ENCODE peak calls at places on chromosomes 13 and 19, in five cellular contexts. E is heart right ventricle, D is tibial nerve, M is ovary, B is kidney. P is an unnamed sample.

GRCh38 chr13:50162001-50162400 is 146.8 kb downstream of the KCNRG start:
- DNase-seq in E (no peak), D (no peak), M (no peak), B (no peak), P (no peak)

GRCh38 chr13:113137656-113138292 is 15.2 kb downstream of the F10 start:
- DNase-seq in E (no peak), D (no peak), M (no peak), B (peak), P (no peak)

GRCh38 chr13:76349700-76350099 is 536.5 kb downstream of the KCTD12 start:
- DNase-seq in E (no peak), D (no peak), M (no peak), B (no peak), P (no peak)

GRCh38 chr19:4295972-4296771 is 6.0 kb downstream of the TMIGD2 start:
- DNase-seq in E (no peak), D (no peak), M (no peak), B (no peak), P (no peak)

GRCh38 chr19:44658069-44658727 is 13.1 kb upstream of the CEACAM19 start:
- DNase-seq in E (no peak), D (no peak), M (no peak), B (no peak), P (no peak)

GRCh38 chr13:59458908-59459579 is 704.7 kb downstream of the DIAPH3 start:
- DNase-seq in E (peak), D (no peak), M (no peak), B (no peak), P (no peak)

GRCh38 chr19:2537544-2537943 is 61.6 kb downstream of the GADD45B start:
- DNase-seq in E (no peak), D (no peak), M (no peak), B (no peak), P (no peak)

GRCh38 chr19:38734426-38735256 is 9.6 kb downstream of the CAPN12 start:
- DNase-seq in E (no peak), D (no peak), M (no peak), B (peak), P (peak)

GRCh38 chr13:23960566-23961156 is 63.4 kb upstream of the C1QTNF9B start:
- DNase-seq in E (no peak), D (peak), M (no peak), B (no peak), P (no peak)

GRCh38 chr19:41264581-41265375 is 606 bp downstream of the HNRNPUL1 start:
- DNase-seq in E (peak), D (peak), M (peak), B (peak), P (peak)

GRCh38 chr19:5131031-5131865 is 162.3 kb downstream of the KDM4B start:
- DNase-seq in E (no peak), D (no peak), M (no peak), B (no peak), P (no peak)

GRCh38 chr13:35489050-35489449 is 12.6 kb upstream of the MAB21L1 start:
- DNase-seq in E (no peak), D (no peak), M (no peak), B (no peak), P (no peak)

GRCh38 chr19:8148410-8149231 is 771 bp downstream of the FBN3 start:
- DNase-seq in E (no peak), D (no peak), M (no peak), B (no peak), P (no peak)

GRCh38 chr19:44747739-44748425 is 626 bp upstream of the BCL3 start:
- DNase-seq in E (peak), D (peak), M (peak), B (peak), P (peak)

GRCh38 chr19:41711376-41712261 is 3.2 kb downstream of the CEACAM5 start:
- DNase-seq in E (no peak), D (no peak), M (no peak), B (no peak), P (no peak)

GRCh38 chr13:44867825-44868224 is 121.4 kb downstream of the NUFIP1 start:
- DNase-seq in E (peak), D (no peak), M (no peak), B (peak), P (no peak)

GRCh38 chr13:114310961-114311360 is 3.3 kb upstream of the CHAMP1 start:
- DNase-seq in E (no peak), D (no peak), M (no peak), B (no peak), P (no peak)

GRCh38 chr13:106851251-106851650 is 283.3 kb upstream of the ARGLU1 start:
- DNase-seq in E (no peak), D (no peak), M (no peak), B (no peak), P (no peak)

GRCh38 chr13:26299168-26299788 is 45.3 kb downstream of the CDK8 start:
- DNase-seq in E (no peak), D (no peak), M (no peak), B (no peak), P (no peak)

GRCh38 chr13:85772379-85772778 is 26.8 kb downstream of the SLITRK6 start:
- DNase-seq in E (no peak), D (no peak), M (no peak), B (no peak), P (no peak)

GRCh38 chr13:93151277-93151676 is 75.3 kb upstream of the GPC6 start:
- DNase-seq in E (no peak), D (no peak), M (no peak), B (no peak), P (no peak)

GRCh38 chr13:71865858-71866172 is 1.2 kb downstream of the DACH1 start:
- DNase-seq in E (peak), D (no peak), M (no peak), B (no peak), P (no peak)

GRCh38 chr19:46825731-46826055 is 25.0 kb downstream of the AP2S1 start:
- DNase-seq in E (no peak), D (no peak), M (no peak), B (no peak), P (no peak)

DNA sequence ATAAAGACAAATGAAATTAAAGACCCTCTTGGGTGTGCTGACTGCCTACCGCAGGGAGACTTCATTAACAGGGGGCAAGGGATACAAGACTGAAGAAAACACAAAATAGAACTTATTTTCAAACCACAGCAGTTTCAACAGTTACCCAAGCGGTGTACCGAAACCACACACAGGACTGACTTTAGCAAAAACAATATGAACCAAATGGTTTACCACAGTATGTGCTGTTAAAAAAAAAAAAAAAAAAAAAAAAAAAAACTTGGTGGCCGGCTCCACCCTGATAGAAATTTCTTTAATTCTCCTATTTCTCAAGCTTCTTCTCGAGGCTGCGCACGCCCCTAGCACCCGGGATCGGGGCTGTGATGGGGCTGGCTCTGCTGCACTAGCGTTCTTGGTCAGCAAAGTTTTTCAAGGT is 42.6 kb downstream of the KLF2 start:
- DNase-seq in E (no peak), D (no peak), M (no peak), B (peak), P (peak)
- H3K27ac ChIP-seq in E (no peak), D (peak), M (no peak), B (peak), P (no peak)

GRCh38 chr19:28744943-28745342 is 468.0 kb downstream of the UQCRFS1 start:
- DNase-seq in E (no peak), D (no peak), M (no peak), B (no peak), P (no peak)

GRCh38 chr19:28746486-28746885 is 466.5 kb downstream of the UQCRFS1 start:
- DNase-seq in E (no peak), D (no peak), M (no peak), B (no peak), P (no peak)

DNA sequence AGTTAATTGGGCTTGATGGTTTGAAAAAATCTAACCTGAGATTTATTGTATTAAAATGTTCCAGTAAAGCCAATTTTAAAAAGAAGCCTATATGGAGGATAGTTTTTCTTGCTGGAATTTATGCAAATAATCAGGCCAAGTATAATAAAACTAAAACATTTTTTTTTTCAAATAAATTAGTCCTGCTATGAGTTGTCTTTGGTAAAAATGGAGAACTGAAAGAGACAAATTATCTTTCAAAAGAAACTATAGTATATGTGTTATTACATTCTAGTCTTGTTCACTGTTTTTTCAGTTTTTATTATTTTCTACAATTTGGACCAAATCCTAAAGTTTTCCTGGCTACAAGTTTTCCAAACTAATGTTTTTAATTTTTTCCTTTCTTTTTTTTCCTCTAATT is 468.9 kb downstream of the UQCRFS1 start:
- DNase-seq in E (no peak), D (no peak), M (no peak), B (no peak), P (no peak)
- H3K27ac ChIP-seq in E (no peak), D (no peak), M (no peak), B (no peak), P (no peak)

GRCh38 chr19:19068659-19069509 is 5.1 kb downstream of the SLC25A42 start:
- DNase-seq in E (no peak), D (no peak), M (no peak), B (no peak), P (no peak)
- H3K27ac ChIP-seq in E (peak), D (no peak), M (no peak), B (no peak), P (no peak)

GRCh38 chr13:73062368-73062767 is 3.6 kb downstream of the KLF5 start:
- DNase-seq in E (no peak), D (no peak), M (no peak), B (no peak), P (no peak)

GRCh38 chr13:73064991-73065390 is 6.2 kb downstream of the KLF5 start:
- DNase-seq in E (no peak), D (no peak), M (no peak), B (no peak), P (no peak)

GRCh38 chr13:73065665-73066350 is 7.0 kb downstream of the KLF5 start:
- DNase-seq in E (no peak), D (no peak), M (no peak), B (no peak), P (no peak)

GRCh38 chr13:73061478-73062275 is 2.9 kb downstream of the KLF5 start:
- DNase-seq in E (no peak), D (no peak), M (no peak), B (no peak), P (no peak)

GRCh38 chr13:73063166-73063565 is 4.4 kb downstream of the KLF5 start:
- DNase-seq in E (no peak), D (no peak), M (no peak), B (no peak), P (no peak)
- H3K27ac ChIP-seq in E (no peak), D (no peak), M (no peak), B (no peak), P (no peak)

DNA sequence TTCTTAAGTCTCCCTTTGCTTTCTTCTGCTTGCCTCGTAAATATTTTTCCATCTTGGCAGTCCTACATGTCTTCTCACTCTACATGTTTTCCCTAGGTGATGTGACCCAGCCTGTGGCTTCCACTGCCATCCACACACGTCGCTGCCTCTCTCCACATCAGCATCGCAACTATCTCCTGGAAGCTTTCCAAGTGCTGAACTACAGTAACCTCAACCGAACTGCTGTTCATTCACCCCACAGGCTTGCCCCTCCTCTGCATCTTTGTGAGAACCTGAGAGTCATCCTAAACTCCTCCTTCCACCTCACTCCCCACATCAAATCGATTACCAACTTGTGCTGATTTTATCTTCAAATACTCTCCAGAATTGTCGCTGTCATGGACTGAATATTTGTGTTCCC is 41.2 kb upstream of the USPL1 start:
- DNase-seq in E (peak), D (peak), M (no peak), B (no peak), P (no peak)
- H3K27ac ChIP-seq in E (no peak), D (no peak), M (no peak), B (no peak), P (no peak)

GRCh38 chr13:41007359-41008118 is 11.6 kb downstream of the ELF1 start:
- DNase-seq in E (no peak), D (no peak), M (no peak), B (no peak), P (no peak)
- H3K27ac ChIP-seq in E (no peak), D (no peak), M (no peak), B (no peak), P (no peak)

DNA sequence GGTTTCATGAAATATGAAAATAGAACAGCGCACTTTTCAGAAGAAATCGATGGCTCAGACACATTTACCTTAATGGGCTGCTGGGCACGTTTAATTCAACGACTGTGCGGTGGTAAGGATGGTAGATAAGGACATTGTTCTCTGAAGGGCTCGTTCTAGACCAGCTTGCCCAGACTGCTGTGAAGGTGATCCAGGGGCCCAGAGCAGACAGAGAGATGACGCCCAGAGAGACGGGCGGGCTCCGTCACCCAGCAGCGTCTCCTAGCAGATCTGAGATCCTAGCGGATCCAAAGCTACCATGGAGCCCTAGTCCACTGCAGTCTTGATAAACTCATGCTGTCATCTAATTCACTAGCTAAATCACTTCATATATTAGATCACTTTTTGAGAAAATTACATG is 21.4 kb downstream of the COL4A2 start:
- DNase-seq in E (no peak), D (no peak), M (no peak), B (no peak), P (no peak)
- H3K27ac ChIP-seq in E (no peak), D (no peak), M (no peak), B (no peak), P (peak)

P was measured in aorta.